ENCODE peak calls at places on chromosomes 4 and X, in five cellular contexts. G is transverse colon; K is esophagus muscularis mucosa; Y is stimulated activated effector memory CD8-positive, alpha-beta T cell treated with anti-CD3 and anti-CD28 coated beads, Interleukin-12 subunit alpha, Interleukin-12 subunit beta, amount 100 ng/mL, for 72 hours; M is Right ventricle myocardium superior. C is an unnamed sample.

GRCh38 chrX:105564536-105564935 is 257.8 kb upstream of the NRK start:
- DNase-seq in K (no peak), G (no peak), Y (no peak), M (no peak), C (peak)

GRCh38 chr4:70359115-70359661 is 1.4 kb upstream of the SMR3A start:
- DNase-seq in Y (no peak), G (no peak), K (no peak), M (no peak), C (no peak)

GRCh38 chr4:54543088-54543795 is 114.5 kb upstream of the KIT start:
- DNase-seq in M (no peak), G (no peak), K (no peak), Y (no peak), C (peak)

GRCh38 chrX:54043696-54044125 is 562 bp downstream of the PHF8 start:
- DNase-seq in Y (no peak), G (peak), K (no peak), M (peak), C (no peak)

GRCh38 chrX:3075959-3076358 is 34.7 kb downstream of the ARSF start:
- DNase-seq in K (no peak), G (no peak), M (no peak), Y (no peak), C (no peak)

GRCh38 chrX:78957768-78958130 is 12.6 kb downstream of the P2RY10 start:
- DNase-seq in G (no peak), Y (no peak), M (no peak), K (no peak), C (no peak)

GRCh38 chr4:146507607-146508006 is 14.1 kb downstream of the SLC10A7 start:
- DNase-seq in M (no peak), K (no peak), Y (no peak), G (no peak), C (no peak)

GRCh38 chrX:46626566-46626965 is 53.0 kb downstream of the CHST7 start:
- DNase-seq in K (no peak), Y (no peak), M (no peak), G (no peak), C (no peak)

GRCh38 chrX:12771445-12772069 is 19.7 kb upstream of the PRPS2 start:
- DNase-seq in M (peak), G (peak), K (no peak), Y (peak), C (no peak)

GRCh38 chrX:39725114-39725513 is 372.6 kb downstream of the BCOR start:
- DNase-seq in G (no peak), Y (no peak), M (no peak), K (no peak), C (no peak)

GRCh38 chr4:151331276-151332042 is 6.1 kb upstream of the SH3D19 start:
- DNase-seq in K (no peak), G (no peak), M (no peak), Y (no peak), C (peak)

GRCh38 chr4:156659570-156659969 is 312.0 kb downstream of the PDGFC start:
- DNase-seq in M (no peak), Y (no peak), G (no peak), K (no peak), C (no peak)

GRCh38 chr4:40626183-40626990 is 3.3 kb downstream of the RBM47 start:
- DNase-seq in M (no peak), Y (no peak), G (no peak), K (no peak), C (no peak)

GRCh38 chrX:153819398-153820083 is 10.8 kb downstream of the PDZD4 start:
- DNase-seq in M (no peak), Y (no peak), G (no peak), K (no peak), C (no peak)

GRCh38 chr4:111849726-111850284 is 295.4 kb upstream of the FAM241A start:
- DNase-seq in G (no peak), Y (no peak), K (no peak), M (no peak), C (peak)

GRCh38 chr4:38716271-38716670 is 52.3 kb downstream of the KLF3 start:
- DNase-seq in Y (no peak), M (no peak), G (no peak), K (peak), C (no peak)

GRCh38 chr4:24279911-24280375 is 304.4 kb downstream of the DHX15 start:
- DNase-seq in Y (no peak), M (no peak), G (no peak), K (no peak), C (no peak)

GRCh38 chr4:8155660-8156421 is 2.8 kb downstream of the ABLIM2 start:
- DNase-seq in K (no peak), M (peak), G (no peak), Y (no peak), C (no peak)

GRCh38 chr4:30605616-30606015 is 114.6 kb upstream of the PCDH7 start:
- DNase-seq in M (no peak), K (no peak), G (no peak), Y (no peak), C (peak)

C was measured in skeletal muscle cell.